ENCODE peak calls at places on chromosomes 11 and 22, in ten cellular contexts. R, Q, I, Y, Z, O, H, K, F and B are unnamed samples.

GRCh38 chr11:134207538-134208239 is 16.1 kb downstream of the NCAPD3 start:
- DNase-seq in K (peak; percentile 43), Z (no peak), Y (no peak), F (peak; percentile 70), R (peak; percentile 44), H (peak; percentile 57), Q (peak; percentile 71), O (peak; percentile 82), I (no peak), B (peak; percentile 47)

GRCh38 chr22:47794851-47795250 is 1032.4 kb downstream of the TBC1D22A start:
- DNase-seq in Z (no peak), H (no peak), R (no peak), Y (no peak), I (no peak), F (no peak), Q (no peak), K (no peak), O (no peak), B (no peak)

GRCh38 chr11:10268746-10269487 is 25.1 kb downstream of the SBF2 start:
- DNase-seq in Y (peak; percentile 53), I (no peak), O (no peak), Q (no peak), H (no peak), F (no peak), K (no peak), R (no peak), Z (no peak), B (no peak)

GRCh38 chr11:131064373-131064991 is 148.2 kb upstream of the SNX19 start:
- DNase-seq in H (peak; percentile 39), R (peak; percentile 30), K (peak; percentile 88), Y (peak; percentile 70), F (peak; percentile 51), Z (peak; percentile 25), O (peak; percentile 84), Q (peak; percentile 61), I (no peak), B (peak; percentile 69)

GRCh38 chr11:88174627-88175003 is 628 bp downstream of the RAB38 start:
- DNase-seq in R (peak; percentile 61), O (no peak), Y (peak; percentile 86), K (peak; percentile 45), F (peak; percentile 65), I (peak; percentile 35), Q (peak; percentile 62), Z (peak; percentile 30), H (peak; percentile 73), B (no peak)

GRCh38 chr22:43789452-43789851 is 22.7 kb downstream of the EFCAB6 start:
- DNase-seq in R (no peak), K (no peak), I (no peak), H (no peak), Y (peak; percentile 99), Z (no peak), O (no peak), Q (peak; percentile 70), F (no peak), B (no peak)

GRCh38 chr11:19628018-19628417 is 84.6 kb upstream of the NAV2 start:
- DNase-seq in Y (peak; percentile 59), K (no peak), Q (no peak), I (peak; percentile 49), R (no peak), O (no peak), H (no peak), F (no peak), Z (peak; percentile 46), B (no peak)

GRCh38 chr22:24506802-24507438 is 11.8 kb downstream of the UPB1 start:
- DNase-seq in I (no peak), O (no peak), Z (no peak), F (no peak), Y (peak; percentile 45), R (no peak), K (no peak), H (no peak), Q (no peak), B (peak; percentile 26)

GRCh38 chr22:38871360-38872171 is 450 bp downstream of the CBX6 start:
- DNase-seq in Z (no peak), R (no peak), O (peak; percentile 26), Y (no peak), H (peak; percentile 25), I (no peak), F (peak; percentile 25), Q (no peak), K (peak; percentile 46), B (no peak)

GRCh38 chr11:87185228-87185627 is 147.5 kb downstream of the TMEM135 start:
- DNase-seq in R (no peak), F (no peak), H (no peak), O (no peak), I (no peak), Z (no peak), K (no peak), Q (no peak), Y (no peak), B (no peak)

GRCh38 chr11:126700773-126701554 is 299.6 kb downstream of the KIRREL3 start:
- DNase-seq in F (no peak), I (no peak), Q (no peak), Y (peak; percentile 28), Z (no peak), K (no peak), H (no peak), O (no peak), R (no peak), B (no peak)

GRCh38 chr11:102115557-102115956 is 5.3 kb downstream of the YAP1 start:
- DNase-seq in K (peak; percentile 78), F (peak; percentile 39), Z (peak; percentile 54), I (no peak), H (no peak), R (peak; percentile 42), O (peak; percentile 84), Q (no peak), Y (peak; percentile 79), B (no peak)

GRCh38 chr11:102940714-102941588 is 14.6 kb downstream of the MMP13 start:
- DNase-seq in H (peak; percentile 60), F (peak; percentile 75), O (peak; percentile 76), Y (peak; percentile 73), Q (peak; percentile 38), Z (peak; percentile 50), R (peak; percentile 63), I (no peak), K (peak; percentile 88), B (peak; percentile 34)

GRCh38 chr11:28521075-28521474 is 412.9 kb downstream of the METTL15 start:
- DNase-seq in Z (no peak), K (no peak), F (no peak), R (no peak), Y (peak; percentile 4), I (no peak), O (no peak), H (no peak), Q (no peak), B (no peak)

GRCh38 chr22:30190619-30191018 is 55.9 kb downstream of the LIF start:
- DNase-seq in Z (no peak), Y (no peak), F (no peak), Q (no peak), H (no peak), K (no peak), R (no peak), O (no peak), I (no peak), B (no peak)

GRCh38 chr11:987671-988070 is 48.8 kb downstream of the MUC6 start:
- DNase-seq in Z (no peak), Y (no peak), O (no peak), I (no peak), K (no peak), H (no peak), F (no peak), Q (no peak), R (no peak), B (no peak)

GRCh38 chr22:37033605-37034430 is 14.3 kb downstream of the MPST start:
- DNase-seq in F (peak; percentile 42), H (no peak), Z (no peak), K (no peak), Q (no peak), Y (no peak), R (peak; percentile 63), I (no peak), O (peak; percentile 29), B (no peak)
- H3K4me3 ChIP-seq in F (no peak overlapping the region), H (no peak overlapping the region), Z (no peak overlapping the region), K (no peak overlapping the region), Q (no peak overlapping the region), Y (no peak overlapping the region), R (no peak overlapping the region), I (no peak overlapping the region), O (no peak overlapping the region), B (no peak overlapping the region)

GRCh38 chr11:120818097-120818496 is 205.8 kb upstream of the TBCEL start:
- DNase-seq in Y (no peak), K (no peak), I (no peak), Q (no peak), R (no peak), O (no peak), F (no peak), Z (no peak), H (no peak), B (no peak)

GRCh38 chr11:120815260-120816100 is 208.4 kb upstream of the TBCEL start:
- DNase-seq in F (no peak), Y (no peak), H (no peak), Z (peak; percentile 45), Q (no peak), O (no peak), R (no peak), K (peak; percentile 36), I (no peak), B (no peak)

GRCh38 chr11:120816711-120817110 is 207.2 kb upstream of the TBCEL start:
- DNase-seq in H (no peak), O (no peak), K (no peak), F (no peak), Z (no peak), I (no peak), Q (no peak), R (no peak), Y (no peak), B (no peak)

GRCh38 chr11:120816176-120816575 is 207.7 kb upstream of the TBCEL start:
- DNase-seq in Z (no peak), Q (no peak), H (no peak), R (no peak), I (no peak), Y (no peak), O (no peak), K (no peak), F (no peak), B (no peak)

GRCh38 chr11:120817131-120817530 is 206.8 kb upstream of the TBCEL start:
- DNase-seq in O (no peak), H (no peak), Y (no peak), I (no peak), F (peak; percentile 18), R (no peak), K (no peak), Q (no peak), Z (peak; percentile 36), B (no peak)
- H3K4me1 ChIP-seq in O (no peaks in the 10 kb centered on the region), H (no peaks in the 10 kb centered on the region), Y (no peaks in the 10 kb centered on the region), I (no peaks in the 10 kb centered on the region), F (no peaks in the 10 kb centered on the region), R (no peaks in the 10 kb centered on the region), K (no peaks in the 10 kb centered on the region), Q (no peaks in the 10 kb centered on the region), Z (peaks cover 11% of the 10 kb centered on the region), B (no peaks in the 10 kb centered on the region)

GRCh38 chr11:125112235-125112604 is 794 bp upstream of the TMEM218 start:
- DNase-seq in Y (no peak), K (no peak), R (no peak), Z (no peak), Q (no peak), I (no peak), H (no peak), O (no peak), F (no peak), B (no peak)
- H3K4me3 ChIP-seq in Y (no peak overlapping the region), K (peak overlapping the region; percentile 39), R (peak overlapping the region; percentile 15), Z (peak overlapping the region; percentile 93), Q (peak overlapping the region; percentile 92), I (peak overlapping the region; percentile 77), H (peak overlapping the region; percentile 89), O (peak overlapping the region; percentile 35), F (no peak overlapping the region), B (peak overlapping the region; percentile 91)

GRCh38 chr11:33734441-33735165 is 1.6 kb downstream of the CD59 start:
- DNase-seq in Y (no peak), O (no peak), Q (no peak), Z (no peak), K (no peak), F (peak; percentile 55), H (peak; percentile 55), I (no peak), R (peak; percentile 69), B (no peak)
- H3K4me1 ChIP-seq in Y (peaks cover 21% of the 10 kb centered on the region), O (peaks cover 22% of the 10 kb centered on the region), Q (no peaks in the 10 kb centered on the region), Z (no peaks in the 10 kb centered on the region), K (peaks cover 12% of the 10 kb centered on the region), F (peaks cover 38% of the 10 kb centered on the region), H (peaks cover 28% of the 10 kb centered on the region), I (no peaks in the 10 kb centered on the region), R (peaks cover 10% of the 10 kb centered on the region), B (peaks cover 11% of the 10 kb centered on the region)